ENCODE peak calls at places on chromosomes 7 and 10, in ten cellular contexts. One of them, this sample, is unnamed.

GRCh38 chr10:52308251-52309031 is 5.6 kb upstream of the DKK1 start:
- DNase-seq in T-helper 1 cell: peak; percentile 8
- DNase-seq in M059J: peak; percentile 73
- DNase-seq in fibroblast of pulmonary artery: peak; percentile 88
- DNase-seq in NCI-H345: peak; percentile 63
- DNase-seq in MCF 10A: peak; percentile 67
- DNase-seq in stimulated activated naive CD8-positive, alpha-beta T cell treated with anti-CD3 and anti-CD28 coated beads, Interleukin-15, Interleukin-2, amounts not matched to agents 100 U/mL and 50 U/mL, for 24 hours: peak; percentile 37
- DNase-seq in T-cell: no peak
- DNase-seq in MV-4-11: peak; percentile 8
- DNase-seq in ACHN: peak; percentile 47
- DNase-seq in this sample: peak; percentile 74

GRCh38 chr7:49775065-49775948 is 1.9 kb downstream of the VWC2 start:
- DNase-seq in T-cell: no peak
- DNase-seq in MV-4-11: no peak
- DNase-seq in stimulated activated naive CD8-positive, alpha-beta T cell treated with anti-CD3 and anti-CD28 coated beads, Interleukin-15, Interleukin-2, amounts not matched to agents 100 U/mL and 50 U/mL, for 24 hours: no peak
- DNase-seq in MCF 10A: no peak
- DNase-seq in fibroblast of pulmonary artery: no peak
- DNase-seq in ACHN: no peak
- DNase-seq in M059J: no peak
- DNase-seq in T-helper 1 cell: no peak
- DNase-seq in NCI-H345: peak; percentile 36
- DNase-seq in this sample: no peak

GRCh38 chr10:77441541-77442175 is 195.9 kb downstream of the KCNMA1 start:
- DNase-seq in T-helper 1 cell: no peak
- DNase-seq in fibroblast of pulmonary artery: no peak
- DNase-seq in T-cell: no peak
- DNase-seq in stimulated activated naive CD8-positive, alpha-beta T cell treated with anti-CD3 and anti-CD28 coated beads, Interleukin-15, Interleukin-2, amounts not matched to agents 100 U/mL and 50 U/mL, for 24 hours: no peak
- DNase-seq in MV-4-11: no peak
- DNase-seq in MCF 10A: no peak
- DNase-seq in NCI-H345: peak; percentile 42
- DNase-seq in ACHN: no peak
- DNase-seq in M059J: no peak
- DNase-seq in this sample: no peak

GRCh38 chr7:107874605-107875446 is 16.2 kb upstream of the DLD start:
- DNase-seq in T-cell: peak; percentile 24
- DNase-seq in MCF 10A: peak; percentile 76
- DNase-seq in M059J: peak; percentile 67
- DNase-seq in MV-4-11: peak; percentile 56
- DNase-seq in stimulated activated naive CD8-positive, alpha-beta T cell treated with anti-CD3 and anti-CD28 coated beads, Interleukin-15, Interleukin-2, amounts not matched to agents 100 U/mL and 50 U/mL, for 24 hours: peak; percentile 39
- DNase-seq in ACHN: peak; percentile 72
- DNase-seq in fibroblast of pulmonary artery: peak; percentile 79
- DNase-seq in T-helper 1 cell: peak; percentile 63
- DNase-seq in NCI-H345: peak; percentile 54
- DNase-seq in this sample: peak; percentile 63

GRCh38 chr10:77637474-77637985 is at the start of gene KCNMA1:
- DNase-seq in fibroblast of pulmonary artery: no peak
- DNase-seq in T-helper 1 cell: no peak
- DNase-seq in MCF 10A: no peak
- DNase-seq in ACHN: peak; percentile 77
- DNase-seq in T-cell: no peak
- DNase-seq in stimulated activated naive CD8-positive, alpha-beta T cell treated with anti-CD3 and anti-CD28 coated beads, Interleukin-15, Interleukin-2, amounts not matched to agents 100 U/mL and 50 U/mL, for 24 hours: no peak
- DNase-seq in MV-4-11: no peak
- DNase-seq in NCI-H345: peak; percentile 65
- DNase-seq in M059J: peak; percentile 49
- DNase-seq in this sample: peak; percentile 37

GRCh38 chr10:74078037-74078436 is 72.6 kb downstream of the AP3M1 start:
- DNase-seq in MV-4-11: peak; percentile 77
- DNase-seq in NCI-H345: no peak
- DNase-seq in stimulated activated naive CD8-positive, alpha-beta T cell treated with anti-CD3 and anti-CD28 coated beads, Interleukin-15, Interleukin-2, amounts not matched to agents 100 U/mL and 50 U/mL, for 24 hours: peak; percentile 66
- DNase-seq in fibroblast of pulmonary artery: peak; percentile 39
- DNase-seq in T-helper 1 cell: peak; percentile 29
- DNase-seq in ACHN: peak; percentile 83
- DNase-seq in MCF 10A: no peak
- DNase-seq in M059J: peak; percentile 83
- DNase-seq in T-cell: no peak
- DNase-seq in this sample: no peak

GRCh38 chr7:135980665-135981180 is 3.6 kb upstream of the MTPN start:
- DNase-seq in MCF 10A: peak; percentile 43
- DNase-seq in stimulated activated naive CD8-positive, alpha-beta T cell treated with anti-CD3 and anti-CD28 coated beads, Interleukin-15, Interleukin-2, amounts not matched to agents 100 U/mL and 50 U/mL, for 24 hours: peak; percentile 43
- DNase-seq in T-helper 1 cell: peak; percentile 93
- DNase-seq in T-cell: peak; percentile 53
- DNase-seq in fibroblast of pulmonary artery: peak; percentile 55
- DNase-seq in ACHN: peak; percentile 34
- DNase-seq in MV-4-11: peak; percentile 96
- DNase-seq in M059J: peak; percentile 94
- DNase-seq in NCI-H345: no peak
- DNase-seq in this sample: peak; percentile 80

GRCh38 chr10:25552283-25552919 is 377.6 kb downstream of the GPR158 start:
- DNase-seq in T-cell: no peak
- DNase-seq in M059J: peak; percentile 0
- DNase-seq in stimulated activated naive CD8-positive, alpha-beta T cell treated with anti-CD3 and anti-CD28 coated beads, Interleukin-15, Interleukin-2, amounts not matched to agents 100 U/mL and 50 U/mL, for 24 hours: no peak
- DNase-seq in ACHN: no peak
- DNase-seq in fibroblast of pulmonary artery: no peak
- DNase-seq in T-helper 1 cell: no peak
- DNase-seq in NCI-H345: no peak
- DNase-seq in MCF 10A: no peak
- DNase-seq in MV-4-11: no peak
- DNase-seq in this sample: peak; percentile 28

GRCh38 chr10:34627331-34627730 is 187.8 kb downstream of the PARD3 start:
- DNase-seq in ACHN: no peak
- DNase-seq in M059J: no peak
- DNase-seq in T-cell: no peak
- DNase-seq in MCF 10A: no peak
- DNase-seq in stimulated activated naive CD8-positive, alpha-beta T cell treated with anti-CD3 and anti-CD28 coated beads, Interleukin-15, Interleukin-2, amounts not matched to agents 100 U/mL and 50 U/mL, for 24 hours: no peak
- DNase-seq in NCI-H345: no peak
- DNase-seq in T-helper 1 cell: no peak
- DNase-seq in fibroblast of pulmonary artery: no peak
- DNase-seq in MV-4-11: peak; percentile 44
- DNase-seq in this sample: no peak

GRCh38 chr7:103632972-103633371 is 187.0 kb upstream of the SLC26A5 start:
- DNase-seq in MCF 10A: no peak
- DNase-seq in MV-4-11: no peak
- DNase-seq in ACHN: no peak
- DNase-seq in T-cell: no peak
- DNase-seq in NCI-H345: no peak
- DNase-seq in fibroblast of pulmonary artery: peak; percentile 44
- DNase-seq in T-helper 1 cell: no peak
- DNase-seq in M059J: peak; percentile 38
- DNase-seq in stimulated activated naive CD8-positive, alpha-beta T cell treated with anti-CD3 and anti-CD28 coated beads, Interleukin-15, Interleukin-2, amounts not matched to agents 100 U/mL and 50 U/mL, for 24 hours: no peak
- DNase-seq in this sample: peak; percentile 72

GRCh38 chr7:120023494-120024167 is 249.3 kb upstream of the KCND2 start:
- DNase-seq in T-cell: no peak
- DNase-seq in ACHN: no peak
- DNase-seq in MV-4-11: peak; percentile 15
- DNase-seq in MCF 10A: no peak
- DNase-seq in fibroblast of pulmonary artery: peak; percentile 60
- DNase-seq in NCI-H345: no peak
- DNase-seq in T-helper 1 cell: no peak
- DNase-seq in M059J: no peak
- DNase-seq in stimulated activated naive CD8-positive, alpha-beta T cell treated with anti-CD3 and anti-CD28 coated beads, Interleukin-15, Interleukin-2, amounts not matched to agents 100 U/mL and 50 U/mL, for 24 hours: no peak
- DNase-seq in this sample: no peak

GRCh38 chr7:17598846-17599245 is 300.4 kb downstream of the AHR start:
- DNase-seq in stimulated activated naive CD8-positive, alpha-beta T cell treated with anti-CD3 and anti-CD28 coated beads, Interleukin-15, Interleukin-2, amounts not matched to agents 100 U/mL and 50 U/mL, for 24 hours: no peak
- DNase-seq in ACHN: no peak
- DNase-seq in M059J: peak; percentile 77
- DNase-seq in fibroblast of pulmonary artery: no peak
- DNase-seq in T-helper 1 cell: no peak
- DNase-seq in NCI-H345: no peak
- DNase-seq in MCF 10A: peak; percentile 54
- DNase-seq in T-cell: no peak
- DNase-seq in MV-4-11: no peak
- DNase-seq in this sample: peak; percentile 82

GRCh38 chr7:4641667-4642467 is 40.2 kb upstream of the FOXK1 start:
- DNase-seq in M059J: peak; percentile 83
- DNase-seq in fibroblast of pulmonary artery: peak; percentile 96
- DNase-seq in ACHN: peak; percentile 98
- DNase-seq in MCF 10A: peak; percentile 90
- DNase-seq in T-cell: peak; percentile 98
- DNase-seq in NCI-H345: peak; percentile 94
- DNase-seq in stimulated activated naive CD8-positive, alpha-beta T cell treated with anti-CD3 and anti-CD28 coated beads, Interleukin-15, Interleukin-2, amounts not matched to agents 100 U/mL and 50 U/mL, for 24 hours: peak; percentile 96
- DNase-seq in T-helper 1 cell: peak; percentile 95
- DNase-seq in MV-4-11: peak; percentile 91
- DNase-seq in this sample: peak; percentile 93

GRCh38 chr7:99083068-99083651 is 60.7 kb downstream of the SMURF1 start:
- DNase-seq in T-cell: no peak
- DNase-seq in NCI-H345: no peak
- DNase-seq in ACHN: no peak
- DNase-seq in M059J: peak; percentile 72
- DNase-seq in stimulated activated naive CD8-positive, alpha-beta T cell treated with anti-CD3 and anti-CD28 coated beads, Interleukin-15, Interleukin-2, amounts not matched to agents 100 U/mL and 50 U/mL, for 24 hours: no peak
- DNase-seq in MV-4-11: peak; percentile 71
- DNase-seq in MCF 10A: no peak
- DNase-seq in fibroblast of pulmonary artery: peak; percentile 28
- DNase-seq in T-helper 1 cell: no peak
- DNase-seq in this sample: no peak

GRCh38 chr10:109062371-109062770 is 860.9 kb downstream of the XPNPEP1 start:
- DNase-seq in T-helper 1 cell: no peak
- DNase-seq in stimulated activated naive CD8-positive, alpha-beta T cell treated with anti-CD3 and anti-CD28 coated beads, Interleukin-15, Interleukin-2, amounts not matched to agents 100 U/mL and 50 U/mL, for 24 hours: no peak
- DNase-seq in MCF 10A: peak; percentile 69
- DNase-seq in ACHN: peak; percentile 71
- DNase-seq in M059J: peak; percentile 54
- DNase-seq in fibroblast of pulmonary artery: peak; percentile 6
- DNase-seq in T-cell: no peak
- DNase-seq in NCI-H345: no peak
- DNase-seq in MV-4-11: peak; percentile 96
- DNase-seq in this sample: peak; percentile 20

GRCh38 chr7:127751062-127751722 is 99.2 kb downstream of the SND1 start:
- DNase-seq in T-cell: no peak
- DNase-seq in ACHN: peak; percentile 29
- DNase-seq in MV-4-11: peak; percentile 64
- DNase-seq in T-helper 1 cell: no peak
- DNase-seq in fibroblast of pulmonary artery: peak; percentile 76
- DNase-seq in M059J: peak; percentile 67
- DNase-seq in stimulated activated naive CD8-positive, alpha-beta T cell treated with anti-CD3 and anti-CD28 coated beads, Interleukin-15, Interleukin-2, amounts not matched to agents 100 U/mL and 50 U/mL, for 24 hours: no peak
- DNase-seq in MCF 10A: no peak
- DNase-seq in NCI-H345: peak; percentile 6
- DNase-seq in this sample: peak; percentile 9

GRCh38 chr7:142485617-142486226 is 227.9 kb upstream of the PRSS58 start:
- DNase-seq in MV-4-11: no peak
- DNase-seq in MCF 10A: peak; percentile 43
- DNase-seq in T-helper 1 cell: peak; percentile 29
- DNase-seq in T-cell: no peak
- DNase-seq in ACHN: peak; percentile 27
- DNase-seq in M059J: no peak
- DNase-seq in NCI-H345: no peak
- DNase-seq in stimulated activated naive CD8-positive, alpha-beta T cell treated with anti-CD3 and anti-CD28 coated beads, Interleukin-15, Interleukin-2, amounts not matched to agents 100 U/mL and 50 U/mL, for 24 hours: peak; percentile 48
- DNase-seq in fibroblast of pulmonary artery: peak; percentile 13
- DNase-seq in this sample: peak; percentile 33

GRCh38 chr10:79629955-79630327 is 19.2 kb downstream of the SFTPA1 start:
- DNase-seq in MV-4-11: no peak
- DNase-seq in T-cell: no peak
- DNase-seq in fibroblast of pulmonary artery: no peak
- DNase-seq in MCF 10A: no peak
- DNase-seq in M059J: no peak
- DNase-seq in T-helper 1 cell: no peak
- DNase-seq in ACHN: no peak
- DNase-seq in stimulated activated naive CD8-positive, alpha-beta T cell treated with anti-CD3 and anti-CD28 coated beads, Interleukin-15, Interleukin-2, amounts not matched to agents 100 U/mL and 50 U/mL, for 24 hours: no peak
- DNase-seq in NCI-H345: no peak
- DNase-seq in this sample: no peak

GRCh38 chr10:932589-932988 is 1.1 kb upstream of the LARP4B start:
- DNase-seq in T-cell: no peak
- DNase-seq in MV-4-11: no peak
- DNase-seq in fibroblast of pulmonary artery: no peak
- DNase-seq in M059J: no peak
- DNase-seq in NCI-H345: no peak
- DNase-seq in MCF 10A: no peak
- DNase-seq in stimulated activated naive CD8-positive, alpha-beta T cell treated with anti-CD3 and anti-CD28 coated beads, Interleukin-15, Interleukin-2, amounts not matched to agents 100 U/mL and 50 U/mL, for 24 hours: no peak
- DNase-seq in ACHN: no peak
- DNase-seq in T-helper 1 cell: no peak
- DNase-seq in this sample: no peak

GRCh38 chr10:76026931-76027330 is 595.5 kb downstream of the LRMDA start:
- DNase-seq in stimulated activated naive CD8-positive, alpha-beta T cell treated with anti-CD3 and anti-CD28 coated beads, Interleukin-15, Interleukin-2, amounts not matched to agents 100 U/mL and 50 U/mL, for 24 hours: no peak
- DNase-seq in T-helper 1 cell: no peak
- DNase-seq in fibroblast of pulmonary artery: no peak
- DNase-seq in MCF 10A: peak; percentile 39
- DNase-seq in MV-4-11: no peak
- DNase-seq in NCI-H345: no peak
- DNase-seq in T-cell: no peak
- DNase-seq in M059J: no peak
- DNase-seq in ACHN: no peak
- DNase-seq in this sample: peak; percentile 42

GRCh38 chr7:21617916-21618390 is 75.1 kb downstream of the DNAH11 start:
- DNase-seq in NCI-H345: no peak
- DNase-seq in stimulated activated naive CD8-positive, alpha-beta T cell treated with anti-CD3 and anti-CD28 coated beads, Interleukin-15, Interleukin-2, amounts not matched to agents 100 U/mL and 50 U/mL, for 24 hours: no peak
- DNase-seq in MCF 10A: peak; percentile 95
- DNase-seq in MV-4-11: peak; percentile 15
- DNase-seq in ACHN: peak; percentile 19
- DNase-seq in T-cell: no peak
- DNase-seq in fibroblast of pulmonary artery: peak; percentile 95
- DNase-seq in T-helper 1 cell: no peak
- DNase-seq in M059J: peak; percentile 95
- DNase-seq in this sample: peak; percentile 88

GRCh38 chr10:63866075-63866746 is 345.0 kb downstream of the REEP3 start:
- DNase-seq in fibroblast of pulmonary artery: peak; percentile 70
- DNase-seq in NCI-H345: peak; percentile 14
- DNase-seq in MV-4-11: peak; percentile 45
- DNase-seq in T-helper 1 cell: peak; percentile 20
- DNase-seq in M059J: peak; percentile 41
- DNase-seq in MCF 10A: peak; percentile 64
- DNase-seq in ACHN: peak; percentile 66
- DNase-seq in T-cell: peak; percentile 41
- DNase-seq in stimulated activated naive CD8-positive, alpha-beta T cell treated with anti-CD3 and anti-CD28 coated beads, Interleukin-15, Interleukin-2, amounts not matched to agents 100 U/mL and 50 U/mL, for 24 hours: peak; percentile 43
- DNase-seq in this sample: peak; percentile 55

GRCh38 chr7:92794386-92794785 is 42.0 kb downstream of the CDK6 start:
- DNase-seq in MCF 10A: no peak
- DNase-seq in M059J: no peak
- DNase-seq in T-cell: no peak
- DNase-seq in NCI-H345: no peak
- DNase-seq in stimulated activated naive CD8-positive, alpha-beta T cell treated with anti-CD3 and anti-CD28 coated beads, Interleukin-15, Interleukin-2, amounts not matched to agents 100 U/mL and 50 U/mL, for 24 hours: no peak
- DNase-seq in MV-4-11: no peak
- DNase-seq in T-helper 1 cell: no peak
- DNase-seq in fibroblast of pulmonary artery: no peak
- DNase-seq in ACHN: no peak
- DNase-seq in this sample: no peak

GRCh38 chr7:117350027-117350426 is 27.2 kb upstream of the WNT2 start:
- DNase-seq in NCI-H345: no peak
- DNase-seq in MCF 10A: no peak
- DNase-seq in ACHN: no peak
- DNase-seq in M059J: no peak
- DNase-seq in MV-4-11: no peak
- DNase-seq in T-cell: no peak
- DNase-seq in T-helper 1 cell: no peak
- DNase-seq in fibroblast of pulmonary artery: no peak
- DNase-seq in stimulated activated naive CD8-positive, alpha-beta T cell treated with anti-CD3 and anti-CD28 coated beads, Interleukin-15, Interleukin-2, amounts not matched to agents 100 U/mL and 50 U/mL, for 24 hours: no peak
- DNase-seq in this sample: no peak

GRCh38 chr10:9875353-9875752 is 1142.3 kb upstream of the CELF2 start:
- DNase-seq in MCF 10A: no peak
- DNase-seq in M059J: no peak
- DNase-seq in T-cell: no peak
- DNase-seq in ACHN: no peak
- DNase-seq in fibroblast of pulmonary artery: no peak
- DNase-seq in stimulated activated naive CD8-positive, alpha-beta T cell treated with anti-CD3 and anti-CD28 coated beads, Interleukin-15, Interleukin-2, amounts not matched to agents 100 U/mL and 50 U/mL, for 24 hours: no peak
- DNase-seq in T-helper 1 cell: no peak
- DNase-seq in MV-4-11: no peak
- DNase-seq in NCI-H345: no peak
- DNase-seq in this sample: no peak

GRCh38 chr7:82810558-82811259 is 352.0 kb downstream of the PCLO start:
- DNase-seq in T-cell: no peak
- DNase-seq in M059J: peak; percentile 86
- DNase-seq in MV-4-11: peak; percentile 27
- DNase-seq in fibroblast of pulmonary artery: peak; percentile 77
- DNase-seq in T-helper 1 cell: peak; percentile 2
- DNase-seq in MCF 10A: peak; percentile 45
- DNase-seq in NCI-H345: peak; percentile 48
- DNase-seq in ACHN: peak; percentile 81
- DNase-seq in stimulated activated naive CD8-positive, alpha-beta T cell treated with anti-CD3 and anti-CD28 coated beads, Interleukin-15, Interleukin-2, amounts not matched to agents 100 U/mL and 50 U/mL, for 24 hours: no peak
- DNase-seq in this sample: peak; percentile 62

GRCh38 chr7:80634505-80634904 is 3.9 kb upstream of the CD36 start:
- DNase-seq in NCI-H345: no peak
- DNase-seq in fibroblast of pulmonary artery: peak; percentile 90
- DNase-seq in stimulated activated naive CD8-positive, alpha-beta T cell treated with anti-CD3 and anti-CD28 coated beads, Interleukin-15, Interleukin-2, amounts not matched to agents 100 U/mL and 50 U/mL, for 24 hours: no peak
- DNase-seq in ACHN: no peak
- DNase-seq in T-helper 1 cell: no peak
- DNase-seq in MCF 10A: peak; percentile 86
- DNase-seq in M059J: peak; percentile 78
- DNase-seq in MV-4-11: peak; percentile 94
- DNase-seq in T-cell: no peak
- DNase-seq in this sample: peak; percentile 91